ENCODE peak calls at places on chromosomes 5 and 9, in five cellular contexts. Z, Q, T, C and D are unnamed samples. For H3K27me3, the result is how much of the 10 kb centered on the place peaks cover.

GRCh38 chr9:90964101-90965020 is 162.7 kb downstream of the SYK start:
- DNase-seq in Z (peak), Q (no peak), T (peak), C (no peak), D (no peak)

GRCh38 chr5:113296681-113297080 is 138.1 kb downstream of the TSSK1B start:
- DNase-seq in Z (no peak), Q (peak), T (no peak), C (no peak), D (no peak)

GRCh38 chr9:77946969-77947368 is 84.6 kb downstream of the GNAQ start:
- DNase-seq in Z (no peak), Q (no peak), T (no peak), C (peak), D (peak)

GRCh38 chr9:91144782-91145181 is 216.9 kb downstream of the AUH start:
- DNase-seq in Z (no peak), Q (peak), T (no peak), C (no peak), D (no peak)

GRCh38 chr5:177080265-177080664 is 6.5 kb upstream of the FGFR4 start:
- DNase-seq in Z (no peak), Q (no peak), T (no peak), C (no peak), D (no peak)

GRCh38 chr5:93249651-93250289 is 331.2 kb downstream of the NR2F1-AS1 start:
- DNase-seq in Z (no peak), Q (peak), T (no peak), C (no peak), D (no peak)

GRCh38 chr5:38297830-38298608 is 39.7 kb downstream of the EGFLAM start:
- DNase-seq in Z (no peak), Q (no peak), T (no peak), C (no peak), D (no peak)

GRCh38 chr5:78472469-78473106 is 112.2 kb downstream of the SCAMP1 start:
- DNase-seq in Z (no peak), Q (no peak), T (peak), C (no peak), D (no peak)

GRCh38 chr5:98964621-98965020 is 35.8 kb upstream of the CHD1 start:
- DNase-seq in Z (no peak), Q (no peak), T (no peak), C (no peak), D (no peak)

GRCh38 chr5:138724470-138725146 is 28.6 kb upstream of the CTNNA1 start:
- DNase-seq in Z (no peak), Q (no peak), T (no peak), C (peak), D (no peak)

GRCh38 chr9:127225747-127226646 is 38.6 kb upstream of the GARNL3 start:
- DNase-seq in Z (no peak), Q (peak), T (no peak), C (no peak), D (no peak)

GRCh38 chr5:157505496-157505895 is 45.5 kb downstream of the NIPAL4 start:
- DNase-seq in Z (no peak), Q (no peak), T (no peak), C (no peak), D (no peak)

GRCh38 chr5:41637424-41637823 is 127.0 kb upstream of the PLCXD3 start:
- DNase-seq in Z (peak), Q (no peak), T (no peak), C (no peak), D (peak)

GRCh38 chr9:37464426-37465248 is 613 bp downstream of the ZBTB5 start:
- DNase-seq in Z (no peak), Q (peak), T (no peak), C (peak), D (peak)

DNA sequence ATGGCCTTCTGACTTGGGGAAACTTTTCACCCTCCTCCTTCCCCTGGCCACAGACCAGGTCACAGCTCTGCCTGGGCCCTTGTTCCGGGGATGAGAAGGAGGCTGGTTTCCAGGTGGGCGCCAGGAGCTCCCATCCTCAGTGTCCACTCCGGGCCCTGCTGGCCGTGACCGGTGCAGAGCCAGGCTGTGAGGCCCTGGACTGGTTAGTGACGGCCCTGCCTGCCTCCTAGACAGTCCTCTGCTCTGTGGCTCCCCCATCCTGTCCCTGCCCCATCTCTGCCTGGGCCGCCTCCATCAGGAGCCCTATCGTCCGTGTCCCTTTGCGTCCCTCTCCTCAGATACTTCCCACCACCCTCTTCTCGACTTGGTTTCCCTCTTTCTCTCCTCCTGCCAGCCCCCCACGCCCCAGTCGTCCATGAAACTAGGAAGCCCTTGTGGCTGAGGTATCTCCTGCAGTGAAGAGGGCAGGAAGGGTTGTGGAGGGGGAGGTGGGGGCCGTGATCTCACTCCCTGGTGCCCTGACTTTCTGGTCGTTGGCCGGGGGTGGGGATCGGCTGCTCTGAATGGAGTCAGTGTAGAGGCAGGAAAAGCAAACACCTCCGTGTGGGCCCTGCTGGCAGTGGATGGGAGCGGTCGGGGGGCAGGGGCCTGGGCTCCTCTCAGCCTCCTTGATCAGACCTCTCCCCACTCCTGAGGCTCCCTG is 15.4 kb upstream of the CERCAM start:
- DNase-seq in Z (no peak), Q (no peak), T (peak), C (no peak), D (no peak)
- H3K27me3 ChIP-seq in Z (half or more), Q (under half), T (under half), C (under half), D (under half)

GRCh38 chr5:170339780-170340167 is 42.2 kb upstream of the LCP2 start:
- DNase-seq in Z (no peak), Q (no peak), T (no peak), C (no peak), D (no peak)

GRCh38 chr5:170341545-170341944 is 44.0 kb upstream of the LCP2 start:
- DNase-seq in Z (no peak), Q (no peak), T (no peak), C (no peak), D (no peak)

GRCh38 chr5:170342153-170342552 is 44.6 kb upstream of the LCP2 start:
- DNase-seq in Z (no peak), Q (no peak), T (no peak), C (no peak), D (no peak)

GRCh38 chr5:170345971-170346370 is 43.2 kb downstream of the KCNMB1 start:
- DNase-seq in Z (no peak), Q (no peak), T (no peak), C (no peak), D (no peak)

GRCh38 chr5:170343177-170343576 is 45.6 kb upstream of the LCP2 start:
- DNase-seq in Z (no peak), Q (no peak), T (no peak), C (no peak), D (no peak)
- TF ChIP-seq CTCF in Z (no peak), Q (no peak), T (no peak), C (no peak), D (no peak)

DNA sequence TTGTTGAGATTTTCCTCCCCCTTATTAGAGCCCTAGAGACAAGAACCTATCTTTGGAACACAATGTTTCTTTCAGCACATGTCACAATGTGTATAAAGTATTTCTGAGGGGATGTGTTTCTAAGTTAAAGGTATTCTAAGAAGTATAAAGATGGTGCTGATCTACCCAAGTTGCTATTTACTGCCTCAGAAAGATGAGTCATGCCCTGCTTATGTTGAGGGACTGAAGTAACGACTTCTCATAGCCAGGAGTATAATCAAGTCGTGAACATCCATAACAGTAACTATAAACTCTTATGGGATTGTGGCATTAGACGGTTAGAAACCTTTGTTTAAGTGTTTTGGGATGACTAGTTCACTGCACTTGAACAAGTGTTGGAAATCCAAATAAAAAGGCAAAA is 12.0 kb upstream of the TMEM252 start:
- DNase-seq in Z (no peak), Q (peak), T (no peak), C (no peak), D (no peak)
- H3K27me3 ChIP-seq in Z (under half), Q (under half), T (under half), C (under half), D (under half)

GRCh38 chr5:145347026-145347616 is 488.0 kb downstream of the PRELID2 start:
- DNase-seq in Z (no peak), Q (peak), T (peak), C (no peak), D (no peak)
- TF ChIP-seq CTCF in Z (peak), Q (peak), T (peak), C (no peak), D (peak)

GRCh38 chr9:14345586-14346237 is 31.8 kb upstream of the NFIB start:
- DNase-seq in Z (peak), Q (no peak), T (no peak), C (no peak), D (no peak)
- H3K27me3 ChIP-seq in Z (under half), Q (half or more), T (half or more), C (under half), D (under half)

GRCh38 chr9:14314929-14315753 is 1.2 kb upstream of the NFIB start:
- DNase-seq in Z (peak), Q (peak), T (peak), C (peak), D (peak)
- TF ChIP-seq CTCF in Z (no peak), Q (no peak), T (no peak), C (peak), D (no peak)

DNA sequence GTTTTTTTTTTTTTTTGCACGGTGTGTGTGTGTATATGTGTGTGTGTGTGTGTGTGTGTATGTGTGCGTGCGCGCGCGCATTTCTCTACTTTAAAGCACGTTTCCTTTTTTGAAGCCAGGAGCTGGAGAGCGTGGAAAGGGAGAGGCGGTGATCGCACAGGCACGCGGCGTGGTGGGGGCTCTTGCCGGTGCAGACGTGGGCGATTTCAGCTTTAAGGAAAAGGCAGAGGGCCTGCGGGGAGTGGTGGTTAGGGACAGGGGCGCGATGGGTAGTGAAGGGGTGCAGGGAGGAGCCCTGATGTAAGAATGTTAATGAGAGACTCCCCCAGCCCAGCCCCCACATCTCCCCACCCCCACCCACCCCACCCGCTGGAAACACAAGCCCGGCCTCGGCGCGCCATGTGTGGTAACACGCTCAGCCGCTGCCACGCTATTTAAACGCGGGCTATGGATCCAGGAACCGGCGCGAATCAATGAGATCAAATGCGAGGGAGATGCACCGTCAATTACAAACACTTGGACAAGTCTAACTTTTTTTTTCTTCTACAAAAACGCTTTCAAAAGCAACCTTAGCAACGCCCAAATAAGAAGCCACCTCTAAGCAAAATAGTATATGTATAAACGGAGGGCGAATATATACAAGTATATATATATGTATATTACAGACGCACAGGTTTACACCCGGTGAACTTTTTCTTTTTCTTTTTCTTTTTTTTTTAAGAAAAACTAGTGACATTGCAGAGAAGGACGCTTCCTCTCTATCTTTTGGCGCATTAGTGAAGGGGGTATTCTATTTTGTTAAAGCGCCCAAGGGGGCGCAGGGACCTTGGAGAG is at the start of gene NPR3:
- DNase-seq in Z (no peak), Q (peak), T (no peak), C (no peak), D (no peak)
- H3K27me3 ChIP-seq in Z (half or more), Q (under half), T (under half), C (under half), D (under half)